ENCODE peak calls at places on chromosomes 16 and 17, in four cellular contexts. N is OCI-LY7, W is astrocyte, M is neuronal stem cell. E is an unnamed sample.
A peak's percentile ranks its signal among the peaks of the same experiment; 100 is the strongest.

GRCh38 chr17:42288985-42289862 is 926 bp downstream of the STAT5A start:
- DNase-seq in M (no peak), W (no peak), N (no peak), E (no peak)

GRCh38 chr16:84044108-84044488 is 1.5 kb upstream of the SLC38A8 start:
- DNase-seq in W (no peak), N (peak; percentile 14), M (no peak), E (peak; percentile 20)

GRCh38 chr16:87320510-87321227 is 3.5 kb upstream of the C16orf95 start:
- DNase-seq in W (no peak), N (no peak), M (no peak), E (no peak)

GRCh38 chr17:27385626-27386025 is 70.6 kb upstream of the KSR1 start:
- DNase-seq in M (no peak), N (no peak), W (no peak), E (no peak)

GRCh38 chr16:27103954-27104353 is 37.2 kb downstream of the C16orf82 start:
- DNase-seq in M (no peak), N (no peak), W (no peak), E (no peak)

GRCh38 chr17:20315821-20316220 is 151.5 kb downstream of the LGALS9B start:
- DNase-seq in M (no peak), N (no peak), W (peak; percentile 16), E (no peak)

GRCh38 chr17:31269597-31269996 is 27.4 kb downstream of the OMG start:
- DNase-seq in W (peak; percentile 99), M (no peak), N (no peak), E (peak; percentile 50)

GRCh38 chr16:58377932-58378331 is 14.3 kb upstream of the GINS3 start:
- DNase-seq in N (no peak), M (no peak), W (no peak), E (no peak)

GRCh38 chr16:51095890-51096626 is 55.0 kb downstream of the SALL1 start:
- DNase-seq in M (no peak), N (no peak), W (no peak), E (no peak)

GRCh38 chr16:27226476-27226875 is 23.1 kb downstream of the KDM8 start:
- DNase-seq in W (no peak), M (no peak), N (no peak), E (no peak)

GRCh38 chr16:50473375-50473945 is 74.7 kb upstream of the NKD1 start:
- DNase-seq in W (peak; percentile 6), N (no peak), M (no peak), E (no peak)

GRCh38 chr17:36601303-36602029 is at the start of gene MRM1:
- DNase-seq in W (peak; percentile 77), N (peak; percentile 95), M (peak; percentile 90), E (peak; percentile 84)

GRCh38 chr17:17749921-17750320 is 68.7 kb downstream of the RAI1 start:
- DNase-seq in M (peak; percentile 76), N (peak; percentile 86), W (no peak), E (peak; percentile 73)

GRCh38 chr16:85246473-85246872 is 134.2 kb upstream of the CIBAR2 start:
- DNase-seq in M (no peak), N (no peak), W (no peak), E (no peak)

GRCh38 chr17:47719411-47720152 is 13.5 kb upstream of the TBX21 start:
- DNase-seq in W (peak; percentile 75), N (no peak), M (no peak), E (no peak)

GRCh38 chr16:49889725-49890397 is 33.9 kb upstream of the ZNF423 start:
- DNase-seq in W (no peak), N (no peak), M (no peak), E (peak; percentile 86)

GRCh38 chr16:67084345-67085028 is 25.3 kb upstream of the PHAF1 start:
- DNase-seq in W (no peak), M (no peak), N (peak; percentile 27), E (no peak)

GRCh38 chr16:55209626-55210025 is 114.4 kb upstream of the IRX6 start:
- DNase-seq in W (no peak), M (no peak), N (no peak), E (no peak)

GRCh38 chr16:610513-611381 is 20.0 kb upstream of the WFIKKN1 start:
- DNase-seq in M (no peak), N (peak; percentile 31), W (no peak), E (peak; percentile 79)

GRCh38 chr17:50043290-50044148 is 12.4 kb upstream of the ITGA3 start:
- DNase-seq in W (peak; percentile 50), M (no peak), N (no peak), E (no peak)

GRCh38 chr16:71675380-71675779 is 49.1 kb downstream of the PHLPP2 start:
- DNase-seq in M (no peak), W (no peak), N (no peak), E (no peak)

GRCh38 chr16:79083879-79084278 is 516.7 kb downstream of the MAF start:
- DNase-seq in M (no peak), W (no peak), N (no peak), E (no peak)

GRCh38 chr17:6580628-6581027 is 24.3 kb upstream of the PITPNM3 start:
- DNase-seq in N (no peak), M (no peak), W (no peak), E (no peak)

GRCh38 chr16:27264151-27264550 is 4.4 kb downstream of the NSMCE1 start:
- DNase-seq in M (no peak), W (peak; percentile 81), N (no peak), E (peak; percentile 87)

GRCh38 chr17:59178266-59178665 is 22.7 kb downstream of the PRR11 start:
- DNase-seq in M (no peak), N (no peak), W (no peak), E (no peak)

GRCh38 chr17:41666708-41667279 is 21.9 kb upstream of the EIF1 start:
- DNase-seq in M (peak; percentile 77), N (peak; percentile 87), W (no peak), E (peak; percentile 71)

GRCh38 chr17:2736956-2737355 is 12.5 kb downstream of the CCDC92B start:
- DNase-seq in M (no peak), N (no peak), W (no peak), E (no peak)

GRCh38 chr17:48102700-48103378 is 1.6 kb upstream of the CBX1 start:
- DNase-seq in M (no peak), N (peak; percentile 42), W (no peak), E (no peak)

GRCh38 chr17:77235370-77236080 is 94.8 kb downstream of the SEC14L1 start:
- DNase-seq in M (no peak), W (peak; percentile 89), N (no peak), E (no peak)

GRCh38 chr16:85612801-85613608 is at the start of gene GSE1:
- DNase-seq in N (peak; percentile 94), M (peak; percentile 82), W (peak; percentile 68), E (peak; percentile 93)

GRCh38 chr16:3607634-3608033 is 3.8 kb downstream of the SLX4 start:
- DNase-seq in N (no peak), W (no peak), M (no peak), E (no peak)

GRCh38 chr17:79789943-79790804 is 6.7 kb downstream of the CBX8 start:
- DNase-seq in N (peak; percentile 70), M (no peak), W (no peak), E (peak; percentile 27)

GRCh38 chr16:4744758-4745569 is 10.6 kb downstream of the DNAAF8 start:
- DNase-seq in W (no peak), M (no peak), N (no peak), E (no peak)

GRCh38 chr16:27691717-27692116 is 141.8 kb downstream of the KATNIP start:
- DNase-seq in W (no peak), M (no peak), N (no peak), E (no peak)

GRCh38 chr17:50209472-50210248 is 8.2 kb upstream of the COL1A1 start:
- DNase-seq in W (peak; percentile 100), M (no peak), N (no peak), E (no peak)

GRCh38 chr17:3802461-3803307 is 1.7 kb upstream of the ITGAE start:
- DNase-seq in N (no peak), M (no peak), W (peak; percentile 94), E (no peak)

GRCh38 chr17:19753049-19753444 is 4.9 kb upstream of the ALDH3A1 start:
- DNase-seq in N (no peak), M (no peak), W (peak; percentile 73), E (peak; percentile 18)

GRCh38 chr16:30930160-30930571 is 6.8 kb downstream of the FBXL19 start:
- DNase-seq in W (no peak), M (no peak), N (no peak), E (no peak)

GRCh38 chr17:39660397-39661043 is 4.6 kb upstream of the TCAP start:
- DNase-seq in W (no peak), N (no peak), M (no peak), E (no peak)
- H3K4me2 ChIP-seq in W (no peak overlapping the region), N (no peak overlapping the region), M (no peak overlapping the region), E (no peak overlapping the region)

DNA sequence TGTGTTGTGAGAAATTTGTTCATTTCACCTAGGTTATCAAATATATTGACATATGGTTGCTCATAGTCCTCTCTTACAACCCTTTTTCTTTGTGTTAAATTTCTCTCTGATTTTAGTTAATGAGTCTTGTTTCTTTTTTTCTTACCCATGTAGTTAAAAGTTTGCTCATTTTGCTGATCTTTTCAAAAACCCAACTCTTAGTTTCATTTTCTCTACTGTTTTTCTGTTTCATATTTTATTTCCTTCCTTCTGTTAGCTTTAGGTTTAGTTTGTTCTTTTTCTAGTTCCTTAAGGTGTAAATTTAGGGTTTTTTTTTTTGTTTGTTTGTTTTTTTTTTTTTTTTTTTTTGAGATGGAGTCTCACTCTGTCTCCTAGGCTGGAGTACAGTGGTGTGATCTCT is 42.4 kb downstream of the CEP112 start:
- DNase-seq in W (no peak), M (no peak), N (no peak), E (no peak)
- H3K4me2 ChIP-seq in W (no peak overlapping the region), M (no peak overlapping the region), N (no peak overlapping the region), E (no peak overlapping the region)

GRCh38 chr17:54941285-54941684 is 27.2 kb downstream of the COX11 start:
- DNase-seq in W (no peak), N (no peak), M (no peak), E (no peak)

GRCh38 chr17:54945671-54946070 is 22.8 kb downstream of the COX11 start:
- DNase-seq in W (no peak), M (no peak), N (no peak), E (no peak)

GRCh38 chr17:54947396-54947795 is 21.1 kb downstream of the COX11 start:
- DNase-seq in N (no peak), W (no peak), M (no peak), E (no peak)

GRCh38 chr17:54945246-54945645 is 23.2 kb downstream of the COX11 start:
- DNase-seq in W (no peak), M (no peak), N (no peak), E (no peak)

GRCh38 chr17:54944796-54945195 is 23.7 kb downstream of the COX11 start:
- DNase-seq in W (peak; percentile 67), N (no peak), M (no peak), E (no peak)
- H3K4me2 ChIP-seq in W (peak overlapping the region; percentile 42), N (no peak overlapping the region), M (no peak overlapping the region), E (no peak overlapping the region)

DNA sequence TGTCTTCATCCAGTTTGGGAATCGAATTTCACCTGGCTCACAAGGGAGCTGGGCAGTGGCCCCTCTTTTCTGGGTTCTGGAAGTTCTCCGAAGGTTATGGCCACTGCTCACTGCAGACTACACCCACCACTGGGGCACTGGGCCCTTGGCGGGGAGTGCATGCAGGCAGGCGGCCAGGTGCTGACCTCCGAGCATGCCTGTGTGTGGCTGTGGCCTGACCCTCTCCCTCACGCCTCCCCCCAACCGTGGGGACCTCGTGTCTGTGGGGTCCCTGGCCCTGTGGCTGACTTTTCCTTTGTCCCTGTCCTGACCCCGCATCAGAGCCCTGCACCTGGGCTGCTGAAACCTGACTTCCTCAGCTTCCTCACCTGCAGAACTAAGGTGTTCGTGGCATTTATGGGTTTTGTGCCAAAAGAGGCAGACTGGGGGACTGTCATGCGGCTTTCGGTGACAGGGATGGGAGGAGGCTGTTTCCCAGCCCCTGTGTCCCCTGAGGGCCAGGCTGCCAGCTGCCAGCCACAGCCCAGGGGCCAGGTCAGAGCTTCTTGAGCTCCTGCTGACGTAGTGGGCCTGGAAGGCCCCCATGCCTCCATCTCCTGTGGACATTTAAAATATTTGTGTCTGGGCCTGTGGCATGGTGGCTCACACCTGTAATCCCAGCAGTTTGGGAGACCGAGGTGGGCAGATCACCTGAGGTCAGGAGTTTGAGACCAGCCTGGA is 21.4 kb downstream of the ASPSCR1 start:
- DNase-seq in M (no peak), N (no peak), W (no peak), E (peak; percentile 99)
- H3K4me2 ChIP-seq in M (no peak overlapping the region), N (no peak overlapping the region), W (no peak overlapping the region), E (no peak overlapping the region)